ENCODE peak calls at places on chromosomes 4 and X, in six cellular contexts. M is epithelial cell of esophagus; A is psoas muscle; V is Calu3; Q is CD4-positive, alpha-beta T cell; F is nephron progenitor cell. U is an unnamed sample.

GRCh38 chr4:84966382-84967291 is at the start of gene WDFY3:
- DNase-seq in Q (no peak), F (peak; percentile 71), M (peak; percentile 91), V (peak; percentile 68), A (peak; percentile 90), U (peak; percentile 90)

GRCh38 chrX:101206471-101206870 is 13.1 kb upstream of the DRP2 start:
- DNase-seq in A (no peak), Q (no peak), F (no peak), M (peak; percentile 48), V (no peak), U (peak; percentile 51)

GRCh38 chr4:88807499-88807898 is 109.9 kb upstream of the NAP1L5 start:
- DNase-seq in A (no peak), Q (no peak), F (no peak), V (no peak), M (no peak), U (no peak)

GRCh38 chr4:182925298-182925738 is 8.1 kb upstream of the DCTD start:
- DNase-seq in F (peak; percentile 44), M (peak; percentile 62), V (peak; percentile 72), Q (peak; percentile 60), A (peak; percentile 68), U (peak; percentile 63)

GRCh38 chr4:53537606-53538005 is 53.7 kb downstream of the LNX1 start:
- DNase-seq in M (peak; percentile 55), F (no peak), V (peak; percentile 26), Q (no peak), A (no peak), U (no peak)

GRCh38 chrX:73337366-73337765 is 109.5 kb upstream of the CDX4 start:
- DNase-seq in F (no peak), Q (no peak), V (no peak), A (no peak), M (no peak), U (no peak)

GRCh38 chr4:168850016-168850415 is 160.0 kb downstream of the CBR4 start:
- DNase-seq in F (no peak), A (no peak), M (no peak), V (no peak), Q (no peak), U (no peak)

GRCh38 chrX:104045642-104046041 is 5.9 kb downstream of the H2BW2 start:
- DNase-seq in F (no peak), M (no peak), Q (no peak), V (no peak), A (no peak), U (no peak)

GRCh38 chr4:112836895-112837294 is 200.0 kb downstream of the LARP7 start:
- DNase-seq in V (no peak), Q (no peak), M (no peak), A (no peak), F (no peak), U (no peak)

GRCh38 chr4:186840222-186840701 is 116.6 kb upstream of the FAT1 start:
- DNase-seq in A (peak; percentile 79), Q (no peak), F (no peak), V (peak; percentile 67), M (no peak), U (peak; percentile 31)

GRCh38 chrX:75038925-75039324 is 113.7 kb upstream of the NEXMIF start:
- DNase-seq in A (no peak), M (peak; percentile 7), V (no peak), Q (no peak), F (no peak), U (peak; percentile 9)

GRCh38 chr4:126735294-126736132 is 897.2 kb upstream of the INTU start:
- DNase-seq in F (no peak), V (no peak), M (no peak), A (no peak), Q (no peak), U (no peak)

GRCh38 chr4:43763029-43763610 is 685.5 kb downstream of the KCTD8 start:
- DNase-seq in F (peak; percentile 11), V (no peak), A (no peak), M (peak; percentile 22), Q (no peak), U (no peak)

DNA sequence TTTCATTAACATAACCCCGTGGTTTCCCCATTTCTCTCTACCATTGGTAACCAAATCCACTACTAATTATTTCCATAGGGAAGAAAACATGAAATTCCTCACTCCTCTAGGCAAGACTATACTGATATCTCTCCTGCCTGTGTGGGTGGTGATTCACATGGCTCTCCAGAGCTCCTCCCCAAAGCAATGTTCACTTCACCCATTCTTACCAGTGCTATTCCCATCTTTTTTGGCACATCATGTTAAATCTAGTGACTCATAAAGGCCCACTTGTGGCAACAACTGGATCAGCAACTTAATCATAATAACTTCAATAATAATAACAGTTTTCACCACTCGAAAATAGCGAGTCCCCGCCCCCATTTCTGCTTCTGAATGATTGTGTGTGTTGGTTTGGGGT is 6.1 kb upstream of the HCCS start:
- DNase-seq in M (peak; percentile 85), F (no peak), Q (no peak), A (no peak), V (no peak), U (peak; percentile 16)
- TF ChIP-seq CTCF in M (peak; percentile 5), F (no peak), Q (no peak), A (no peak), V (no peak), U (no peak)

GRCh38 chr4:29320947-29321583 is 1399.1 kb upstream of the PCDH7 start:
- DNase-seq in M (no peak), V (no peak), F (no peak), Q (no peak), A (no peak), U (no peak)

GRCh38 chr4:29319663-29320340 is 1400.4 kb upstream of the PCDH7 start:
- DNase-seq in M (no peak), Q (no peak), A (no peak), V (no peak), F (no peak), U (no peak)
- TF ChIP-seq CTCF in M (no peak), Q (no peak), A (no peak), V (no peak), F (no peak), U (no peak)

GRCh38 chrX:16762579-16762978 is 23.7 kb upstream of the TXLNG start:
- DNase-seq in M (no peak), V (no peak), A (no peak), F (no peak), Q (no peak), U (no peak)

GRCh38 chrX:16770970-16771482 is 15.2 kb upstream of the TXLNG start:
- DNase-seq in M (no peak), F (no peak), Q (no peak), V (no peak), A (no peak), U (no peak)

GRCh38 chrX:16765618-16766017 is 20.6 kb upstream of the TXLNG start:
- DNase-seq in V (no peak), M (no peak), F (no peak), A (no peak), Q (no peak), U (no peak)
- TF ChIP-seq CTCF in V (no peak), M (no peak), F (no peak), A (no peak), Q (no peak), U (no peak)

GRCh38 chr4:101790521-101791188 is at the start of gene BANK1:
- DNase-seq in A (peak; percentile 58), F (peak; percentile 85), M (peak; percentile 27), Q (peak; percentile 40), V (peak; percentile 67), U (peak; percentile 25)
- TF ChIP-seq CTCF in A (no peak), F (peak; percentile 42), M (no peak), Q (no peak), V (peak; percentile 30), U (peak; percentile 11)

DNA sequence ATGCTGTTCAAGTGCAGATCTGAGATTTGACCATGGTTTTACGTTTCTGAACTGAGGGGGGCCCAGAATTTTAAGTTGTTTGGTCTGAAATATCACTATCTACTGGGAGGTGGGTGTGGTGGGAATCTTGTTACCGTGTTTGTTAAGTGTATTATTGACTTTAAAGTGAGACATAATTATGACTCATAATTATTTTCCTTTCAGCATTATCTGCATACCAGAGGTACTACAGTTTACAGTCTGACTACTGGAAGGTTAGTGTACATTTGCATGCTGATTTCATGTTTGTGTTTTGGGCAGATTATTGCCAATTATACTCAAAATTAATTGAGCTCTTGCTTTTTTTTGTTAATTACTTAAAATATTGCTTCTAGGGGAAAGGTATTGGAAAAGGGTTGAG is 101.5 kb downstream of the KDM6A start:
- DNase-seq in F (no peak), M (peak; percentile 64), Q (no peak), V (peak; percentile 19), A (no peak), U (peak; percentile 12)
- TF ChIP-seq CTCF in F (no peak), M (no peak), Q (no peak), V (no peak), A (no peak), U (no peak)

GRCh38 chr4:1408418-1408817 is 2.2 kb upstream of the NKX1-1 start:
- DNase-seq in F (no peak), M (no peak), A (peak; percentile 41), Q (no peak), V (no peak), U (no peak)
- TF ChIP-seq CTCF in F (no peak), M (no peak), A (no peak), Q (no peak), V (no peak), U (no peak)

GRCh38 chr4:138975225-138975624 is 40.4 kb upstream of the NOCT start:
- DNase-seq in M (no peak), Q (no peak), V (no peak), A (no peak), F (no peak), U (no peak)
- TF ChIP-seq CTCF in M (no peak), Q (no peak), V (no peak), A (no peak), F (peak; percentile 9), U (no peak)